ENCODE peak calls at places on chromosomes 12 and 14, in ten cellular contexts. One of them, this sample, is unnamed.
A peak's percentile ranks its signal among the peaks of the same experiment; 100 is the strongest.

GRCh38 chr12:13024151-13024946 is 19.8 kb upstream of the FAM234B start:
- DNase-seq in Daoy: peak; percentile 47
- DNase-seq in CD8-positive, alpha-beta memory T cell: no peak
- DNase-seq in pulmonary artery endothelial cell: no peak
- DNase-seq in right atrium auricular region: peak; percentile 68
- DNase-seq in activated T-cell treated with anti-CD3 and anti-CD28 coated beads, Interleukin-2, amount 50 U/mL, for 4 hours: no peak
- DNase-seq in fibroblast of the conjunctiva: peak; percentile 75
- DNase-seq in CD8-positive, alpha-beta T cell: no peak
- DNase-seq in head of caudate nucleus: no peak
- DNase-seq in iPS-NIHi11: peak; percentile 46
- DNase-seq in this sample: no peak

GRCh38 chr12:1532796-1533195 is 61.6 kb downstream of the FBXL14 start:
- DNase-seq in CD8-positive, alpha-beta T cell: no peak
- DNase-seq in Daoy: no peak
- DNase-seq in activated T-cell treated with anti-CD3 and anti-CD28 coated beads, Interleukin-2, amount 50 U/mL, for 4 hours: no peak
- DNase-seq in iPS-NIHi11: no peak
- DNase-seq in fibroblast of the conjunctiva: no peak
- DNase-seq in right atrium auricular region: no peak
- DNase-seq in head of caudate nucleus: no peak
- DNase-seq in CD8-positive, alpha-beta memory T cell: no peak
- DNase-seq in pulmonary artery endothelial cell: no peak
- DNase-seq in this sample: no peak

GRCh38 chr14:45743884-45744283 is 490.9 kb upstream of the MIS18BP1 start:
- DNase-seq in head of caudate nucleus: no peak
- DNase-seq in activated T-cell treated with anti-CD3 and anti-CD28 coated beads, Interleukin-2, amount 50 U/mL, for 4 hours: no peak
- DNase-seq in CD8-positive, alpha-beta T cell: no peak
- DNase-seq in iPS-NIHi11: no peak
- DNase-seq in Daoy: no peak
- DNase-seq in right atrium auricular region: no peak
- DNase-seq in pulmonary artery endothelial cell: no peak
- DNase-seq in fibroblast of the conjunctiva: no peak
- DNase-seq in CD8-positive, alpha-beta memory T cell: no peak
- DNase-seq in this sample: no peak

GRCh38 chr12:130920119-130920703 is 33.5 kb upstream of the ADGRD1 start:
- DNase-seq in pulmonary artery endothelial cell: no peak
- DNase-seq in head of caudate nucleus: no peak
- DNase-seq in fibroblast of the conjunctiva: no peak
- DNase-seq in right atrium auricular region: peak; percentile 76
- DNase-seq in Daoy: no peak
- DNase-seq in CD8-positive, alpha-beta T cell: no peak
- DNase-seq in CD8-positive, alpha-beta memory T cell: no peak
- DNase-seq in iPS-NIHi11: no peak
- DNase-seq in activated T-cell treated with anti-CD3 and anti-CD28 coated beads, Interleukin-2, amount 50 U/mL, for 4 hours: no peak
- DNase-seq in this sample: no peak

GRCh38 chr12:124863409-124864325 is at the start of gene SCARB1:
- DNase-seq in activated T-cell treated with anti-CD3 and anti-CD28 coated beads, Interleukin-2, amount 50 U/mL, for 4 hours: peak; percentile 71
- DNase-seq in pulmonary artery endothelial cell: peak; percentile 26
- DNase-seq in iPS-NIHi11: peak; percentile 99
- DNase-seq in Daoy: peak; percentile 88
- DNase-seq in fibroblast of the conjunctiva: peak; percentile 56
- DNase-seq in right atrium auricular region: peak; percentile 75
- DNase-seq in CD8-positive, alpha-beta T cell: peak; percentile 89
- DNase-seq in CD8-positive, alpha-beta memory T cell: peak; percentile 71
- DNase-seq in head of caudate nucleus: peak; percentile 89
- DNase-seq in this sample: peak; percentile 61

GRCh38 chr12:51549637-51550036 is 41.4 kb upstream of the SCN8A start:
- DNase-seq in CD8-positive, alpha-beta T cell: no peak
- DNase-seq in iPS-NIHi11: no peak
- DNase-seq in CD8-positive, alpha-beta memory T cell: no peak
- DNase-seq in activated T-cell treated with anti-CD3 and anti-CD28 coated beads, Interleukin-2, amount 50 U/mL, for 4 hours: no peak
- DNase-seq in Daoy: peak; percentile 23
- DNase-seq in fibroblast of the conjunctiva: peak; percentile 40
- DNase-seq in right atrium auricular region: no peak
- DNase-seq in head of caudate nucleus: no peak
- DNase-seq in pulmonary artery endothelial cell: no peak
- DNase-seq in this sample: no peak

GRCh38 chr14:68363841-68364711 is 428.8 kb downstream of the ZFP36L1 start:
- DNase-seq in fibroblast of the conjunctiva: no peak
- DNase-seq in head of caudate nucleus: peak; percentile 60
- DNase-seq in Daoy: peak; percentile 77
- DNase-seq in pulmonary artery endothelial cell: no peak
- DNase-seq in CD8-positive, alpha-beta memory T cell: no peak
- DNase-seq in right atrium auricular region: no peak
- DNase-seq in CD8-positive, alpha-beta T cell: no peak
- DNase-seq in activated T-cell treated with anti-CD3 and anti-CD28 coated beads, Interleukin-2, amount 50 U/mL, for 4 hours: no peak
- DNase-seq in iPS-NIHi11: peak; percentile 75
- DNase-seq in this sample: no peak

GRCh38 chr14:90784621-90785270 is 31.5 kb downstream of the TTC7B start:
- DNase-seq in fibroblast of the conjunctiva: no peak
- DNase-seq in pulmonary artery endothelial cell: no peak
- DNase-seq in iPS-NIHi11: no peak
- DNase-seq in activated T-cell treated with anti-CD3 and anti-CD28 coated beads, Interleukin-2, amount 50 U/mL, for 4 hours: no peak
- DNase-seq in CD8-positive, alpha-beta T cell: no peak
- DNase-seq in CD8-positive, alpha-beta memory T cell: no peak
- DNase-seq in right atrium auricular region: no peak
- DNase-seq in Daoy: no peak
- DNase-seq in head of caudate nucleus: no peak
- DNase-seq in this sample: no peak

GRCh38 chr12:17456486-17456885 is 633.5 kb downstream of the RERGL start:
- DNase-seq in right atrium auricular region: no peak
- DNase-seq in pulmonary artery endothelial cell: no peak
- DNase-seq in Daoy: no peak
- DNase-seq in activated T-cell treated with anti-CD3 and anti-CD28 coated beads, Interleukin-2, amount 50 U/mL, for 4 hours: no peak
- DNase-seq in CD8-positive, alpha-beta T cell: no peak
- DNase-seq in fibroblast of the conjunctiva: no peak
- DNase-seq in head of caudate nucleus: no peak
- DNase-seq in CD8-positive, alpha-beta memory T cell: no peak
- DNase-seq in iPS-NIHi11: no peak
- DNase-seq in this sample: no peak

GRCh38 chr12:97943359-97943758 is 480.8 kb downstream of the RMST start:
- DNase-seq in fibroblast of the conjunctiva: no peak
- DNase-seq in CD8-positive, alpha-beta memory T cell: no peak
- DNase-seq in head of caudate nucleus: no peak
- DNase-seq in activated T-cell treated with anti-CD3 and anti-CD28 coated beads, Interleukin-2, amount 50 U/mL, for 4 hours: no peak
- DNase-seq in pulmonary artery endothelial cell: no peak
- DNase-seq in Daoy: no peak
- DNase-seq in right atrium auricular region: no peak
- DNase-seq in CD8-positive, alpha-beta T cell: no peak
- DNase-seq in iPS-NIHi11: peak; percentile 14
- DNase-seq in this sample: no peak

GRCh38 chr12:128643106-128643651 is 180.6 kb downstream of the SLC15A4 start:
- DNase-seq in iPS-NIHi11: no peak
- DNase-seq in Daoy: peak; percentile 16
- DNase-seq in CD8-positive, alpha-beta memory T cell: no peak
- DNase-seq in fibroblast of the conjunctiva: no peak
- DNase-seq in pulmonary artery endothelial cell: no peak
- DNase-seq in activated T-cell treated with anti-CD3 and anti-CD28 coated beads, Interleukin-2, amount 50 U/mL, for 4 hours: no peak
- DNase-seq in CD8-positive, alpha-beta T cell: no peak
- DNase-seq in head of caudate nucleus: no peak
- DNase-seq in right atrium auricular region: no peak
- DNase-seq in this sample: no peak

GRCh38 chr12:121087467-121088207 is 45.0 kb upstream of the P2RX7 start:
- DNase-seq in right atrium auricular region: no peak
- DNase-seq in pulmonary artery endothelial cell: no peak
- DNase-seq in Daoy: peak; percentile 15
- DNase-seq in fibroblast of the conjunctiva: no peak
- DNase-seq in iPS-NIHi11: no peak
- DNase-seq in activated T-cell treated with anti-CD3 and anti-CD28 coated beads, Interleukin-2, amount 50 U/mL, for 4 hours: no peak
- DNase-seq in head of caudate nucleus: no peak
- DNase-seq in CD8-positive, alpha-beta memory T cell: no peak
- DNase-seq in CD8-positive, alpha-beta T cell: no peak
- DNase-seq in this sample: no peak

GRCh38 chr12:118409834-118410233 is 33.5 kb downstream of the SUDS3 start:
- DNase-seq in pulmonary artery endothelial cell: no peak
- DNase-seq in head of caudate nucleus: no peak
- DNase-seq in CD8-positive, alpha-beta T cell: no peak
- DNase-seq in fibroblast of the conjunctiva: no peak
- DNase-seq in iPS-NIHi11: no peak
- DNase-seq in right atrium auricular region: no peak
- DNase-seq in activated T-cell treated with anti-CD3 and anti-CD28 coated beads, Interleukin-2, amount 50 U/mL, for 4 hours: no peak
- DNase-seq in Daoy: no peak
- DNase-seq in CD8-positive, alpha-beta memory T cell: no peak
- DNase-seq in this sample: no peak

GRCh38 chr12:694734-695503 is 31.7 kb upstream of the NINJ2 start:
- DNase-seq in fibroblast of the conjunctiva: no peak
- DNase-seq in CD8-positive, alpha-beta memory T cell: no peak
- DNase-seq in Daoy: no peak
- DNase-seq in activated T-cell treated with anti-CD3 and anti-CD28 coated beads, Interleukin-2, amount 50 U/mL, for 4 hours: no peak
- DNase-seq in head of caudate nucleus: no peak
- DNase-seq in pulmonary artery endothelial cell: no peak
- DNase-seq in CD8-positive, alpha-beta T cell: no peak
- DNase-seq in right atrium auricular region: no peak
- DNase-seq in iPS-NIHi11: no peak
- DNase-seq in this sample: no peak